ENCODE peak calls at places on chromosomes 6 and 20, in six cellular contexts. F is effector CD4-positive, alpha-beta T cell; Q is occipital lobe; X is HL-60; C is activated T-cell treated with anti-CD3 and anti-CD28 coated beads, Interleukin-2, amount 50 U/mL, for 48 hours; T is GM04504. N is an unnamed sample.

GRCh38 chr6:3733321-3733925 is 18.1 kb downstream of the PXDC1 start:
- DNase-seq in F (no peak), Q (no peak), X (no peak), C (no peak), T (no peak), N (no peak)

GRCh38 chr20:36217226-36217625 is 19.1 kb upstream of the AAR2 start:
- DNase-seq in F (no peak), Q (no peak), X (no peak), C (no peak), T (no peak), N (no peak)

GRCh38 chr6:149060300-149060984 is 257.1 kb upstream of the TAB2 start:
- DNase-seq in F (peak; percentile 28), Q (no peak), X (no peak), C (peak; percentile 73), T (no peak), N (no peak)

GRCh38 chr6:139711714-139712585 is 337.5 kb upstream of the CITED2 start:
- DNase-seq in F (no peak), Q (no peak), X (no peak), C (no peak), T (no peak), N (no peak)

GRCh38 chr6:148441454-148441911 is 98.8 kb downstream of the SASH1 start:
- DNase-seq in F (no peak), Q (no peak), X (no peak), C (peak; percentile 25), T (peak; percentile 42), N (no peak)

GRCh38 chr20:37828584-37829527 is 74.1 kb upstream of the VSTM2L start:
- DNase-seq in F (no peak), Q (no peak), X (no peak), C (no peak), T (no peak), N (no peak)

GRCh38 chr6:52728394-52728793 is 34.9 kb downstream of the GSTA2 start:
- DNase-seq in F (no peak), Q (no peak), X (no peak), C (no peak), T (no peak), N (no peak)

GRCh38 chr20:59821201-59821600 is 112.2 kb downstream of the SYCP2 start:
- DNase-seq in F (no peak), Q (no peak), X (no peak), C (no peak), T (no peak), N (no peak)

GRCh38 chr6:45169815-45170214 is 158.3 kb upstream of the RUNX2 start:
- DNase-seq in F (no peak), Q (no peak), X (no peak), C (no peak), T (no peak), N (no peak)

GRCh38 chr6:89977808-89978748 is 83.8 kb downstream of the GJA10 start:
- DNase-seq in F (no peak), Q (no peak), X (no peak), C (no peak), T (no peak), N (no peak)

GRCh38 chr20:10249822-10250221 is 31.2 kb downstream of the SNAP25 start:
- DNase-seq in F (no peak), Q (no peak), X (no peak), C (no peak), T (no peak), N (no peak)

GRCh38 chr6:5619249-5619648 is 357.9 kb downstream of the FARS2 start:
- DNase-seq in F (no peak), Q (no peak), X (peak; percentile 5), C (peak; percentile 35), T (no peak), N (no peak)

GRCh38 chr6:85756982-85757381 is 114.3 kb upstream of the SYNCRIP start:
- DNase-seq in F (no peak), Q (no peak), X (no peak), C (no peak), T (peak; percentile 5), N (no peak)

GRCh38 chr6:26056583-26057350 is 30.5 kb upstream of the HFE start:
- DNase-seq in F (no peak), Q (peak; percentile 13), X (peak; percentile 37), C (peak; percentile 54), T (no peak), N (peak; percentile 15)

GRCh38 chr20:40805592-40805991 is 116.6 kb upstream of the MAFB start:
- DNase-seq in F (no peak), Q (no peak), X (no peak), C (no peak), T (no peak), N (no peak)

GRCh38 chr6:80535914-80536565 is 429.6 kb downstream of the BCKDHB start:
- DNase-seq in F (no peak), Q (no peak), X (no peak), C (no peak), T (no peak), N (no peak)

GRCh38 chr20:44008806-44009678 is 94.4 kb downstream of the TOX2 start:
- DNase-seq in F (no peak), Q (no peak), X (no peak), C (peak; percentile 8), T (no peak), N (no peak)

GRCh38 chr6:3751019-3751729 is at the start of gene PXDC1:
- DNase-seq in F (no peak), Q (no peak), X (no peak), C (peak; percentile 47), T (no peak), N (no peak)

GRCh38 chr6:99602519-99603420 is 3.9 kb upstream of the PRDM13 start:
- DNase-seq in F (no peak), Q (no peak), X (no peak), C (peak; percentile 34), T (no peak), N (no peak)

GRCh38 chr20:15675813-15676484 is 897.3 kb downstream of the KIF16B start:
- DNase-seq in F (no peak), Q (no peak), X (no peak), C (no peak), T (no peak), N (no peak)

GRCh38 chr20:50471231-50471630 is 39.0 kb upstream of the PTPN1 start:
- DNase-seq in F (no peak), Q (no peak), X (no peak), C (no peak), T (no peak), N (no peak)

GRCh38 chr20:46006964-46007363 is 1.7 kb upstream of the MMP9 start:
- DNase-seq in F (no peak), Q (no peak), X (no peak), C (no peak), T (no peak), N (no peak)

GRCh38 chr20:50467618-50468373 is 42.4 kb upstream of the PTPN1 start:
- DNase-seq in F (no peak), Q (peak; percentile 14), X (peak; percentile 51), C (no peak), T (no peak), N (peak; percentile 5)

GRCh38 chr6:3013486-3013885 is 13.8 kb downstream of the NQO2 start:
- DNase-seq in F (no peak), Q (no peak), X (peak; percentile 93), C (no peak), T (no peak), N (no peak)

N was measured in anterior cingulate cortex.